ENCODE peak calls at places on chromosome 14, in six cellular contexts. N is A549, A is IMR-90, Q is GM12878, Z is HepG2, O is K562. D is an unnamed sample.

GRCh38 chr14:60381909-60382308 is 104.0 kb downstream of the C14orf39 start:
- DNase-seq in N (no peak), O (no peak), A (no peak), Z (no peak), Q (no peak), D (no peak)

GRCh38 chr14:34049769-34050168 is 98.9 kb upstream of the EGLN3 start:
- DNase-seq in Z (no peak), Q (no peak), A (no peak), N (no peak), O (no peak), D (no peak)

GRCh38 chr14:46197856-46198255 is 453.7 kb downstream of the RPL10L start:
- DNase-seq in N (no peak), A (no peak), O (no peak), Q (no peak), Z (no peak), D (no peak)

GRCh38 chr14:94050231-94050880 is 24.2 kb downstream of the OTUB2 start:
- DNase-seq in Q (no peak), Z (no peak), A (no peak), N (no peak), O (no peak), D (no peak)

GRCh38 chr14:65250162-65250495 is 147.8 kb upstream of the MAX start:
- DNase-seq in A (no peak), O (no peak), Q (no peak), Z (no peak), N (no peak), D (no peak)

GRCh38 chr14:51293926-51294290 is 53.9 kb downstream of the TMX1 start:
- DNase-seq in Z (no peak), Q (no peak), N (no peak), A (no peak), O (no peak), D (no peak)

GRCh38 chr14:31172084-31172483 is 35.5 kb downstream of the HECTD1 start:
- DNase-seq in Z (no peak), Q (no peak), N (no peak), A (peak), O (no peak), D (no peak)

GRCh38 chr14:77507762-77508161 is 9.1 kb upstream of the ISM2 start:
- DNase-seq in O (no peak), N (no peak), A (no peak), Z (no peak), Q (no peak), D (no peak)

GRCh38 chr14:99066378-99066777 is 205.6 kb downstream of the BCL11B start:
- DNase-seq in N (no peak), A (no peak), O (no peak), Z (no peak), Q (no peak), D (no peak)

GRCh38 chr14:36647827-36648753 is 13.6 kb upstream of the PAX9 start:
- DNase-seq in A (peak), O (peak), N (peak), Z (peak), Q (no peak), D (peak)

GRCh38 chr14:64012003-64012402 is 159.2 kb downstream of the SYNE2 start:
- DNase-seq in O (no peak), A (no peak), N (no peak), Z (no peak), Q (no peak), D (no peak)

GRCh38 chr14:85607571-85608219 is 77.8 kb downstream of the FLRT2 start:
- DNase-seq in Q (no peak), Z (no peak), O (no peak), A (peak), N (no peak), D (no peak)

GRCh38 chr14:39956372-39956771 is 524.1 kb upstream of the FBXO33 start:
- DNase-seq in Q (no peak), N (no peak), A (no peak), O (no peak), Z (no peak), D (no peak)

GRCh38 chr14:85415015-85415712 is 114.8 kb upstream of the FLRT2 start:
- DNase-seq in A (peak), O (no peak), Q (no peak), N (peak), Z (peak), D (no peak)

GRCh38 chr14:106185837-106186233 is 659.5 kb downstream of the TMEM121 start:
- DNase-seq in N (no peak), A (no peak), O (no peak), Z (no peak), Q (no peak), D (no peak)

GRCh38 chr14:98177551-98177950 is 1094.4 kb downstream of the BCL11B start:
- DNase-seq in Z (no peak), Q (no peak), N (no peak), A (no peak), O (no peak), D (no peak)

GRCh38 chr14:98195256-98195655 is 1076.7 kb downstream of the BCL11B start:
- DNase-seq in O (no peak), A (no peak), N (no peak), Z (no peak), Q (no peak), D (no peak)

GRCh38 chr14:104830781-104831180 is 29.9 kb downstream of the ZBTB42 start:
- DNase-seq in Q (no peak), O (no peak), A (no peak), N (no peak), Z (no peak), D (no peak)

GRCh38 chr14:35877276-35877675 is 51.1 kb downstream of the BRMS1L start:
- DNase-seq in Z (peak), A (no peak), O (no peak), N (peak), Q (no peak), D (no peak)

GRCh38 chr14:98931911-98932310 is 340.1 kb downstream of the BCL11B start:
- DNase-seq in Q (no peak), Z (no peak), O (no peak), N (no peak), A (no peak), D (no peak)

GRCh38 chr14:68020999-68021663 is 201.6 kb downstream of the RAD51B start:
- DNase-seq in N (no peak), A (no peak), Q (peak), O (no peak), Z (no peak), D (no peak)

GRCh38 chr14:96940009-96940408 is 142.8 kb downstream of the VRK1 start:
- DNase-seq in Z (peak), A (no peak), N (no peak), O (peak), Q (no peak), D (no peak)

GRCh38 chr14:24132061-24132685 is 1.7 kb downstream of the FITM1 start:
- DNase-seq in N (no peak), O (no peak), Q (no peak), Z (no peak), A (no peak), D (no peak)

GRCh38 chr14:58947816-58948440 is 240.5 kb upstream of the DAAM1 start:
- DNase-seq in N (no peak), Z (no peak), Q (no peak), A (no peak), O (no peak), D (no peak)

GRCh38 chr14:91980157-91980556 is 32.7 kb upstream of the FBLN5 start:
- DNase-seq in Z (no peak), Q (peak), O (peak), N (peak), A (peak), D (no peak)

GRCh38 chr14:58272589-58273372 is 25.6 kb upstream of the ARID4A start:
- DNase-seq in N (peak), O (peak), Q (no peak), A (peak), Z (peak), D (no peak)

GRCh38 chr14:71586131-71586893 is 345.9 kb upstream of the RGS6 start:
- DNase-seq in Q (no peak), Z (no peak), N (no peak), A (peak), O (no peak), D (peak)

GRCh38 chr14:106803379-106803778 is 1277.0 kb downstream of the TMEM121 start:
- DNase-seq in A (no peak), Q (no peak), Z (no peak), O (no peak), N (no peak), D (no peak)

GRCh38 chr14:34423445-34423844 is 38.6 kb downstream of the SPTSSA start:
- DNase-seq in Z (no peak), N (no peak), O (no peak), Q (no peak), A (no peak), D (peak)

GRCh38 chr14:53470351-53471043 is 317.4 kb upstream of the DDHD1 start:
- DNase-seq in A (peak), Z (peak), N (no peak), O (no peak), Q (no peak), D (no peak)

GRCh38 chr14:59481407-59482119 is 2.6 kb downstream of the L3HYPDH start:
- DNase-seq in N (no peak), A (peak), O (no peak), Q (no peak), Z (peak), D (no peak)

GRCh38 chr14:32013083-32013482 is 64.0 kb upstream of the ARHGAP5 start:
- DNase-seq in A (no peak), O (peak), Z (peak), Q (no peak), N (no peak), D (no peak)

GRCh38 chr14:93936245-93936644 is 9.1 kb downstream of the FAM181A start:
- DNase-seq in Z (no peak), A (no peak), N (peak), Q (no peak), O (peak), D (peak)

GRCh38 chr14:63438065-63438757 is 105.0 kb downstream of the PPP2R5E start:
- DNase-seq in O (peak), N (peak), Q (no peak), Z (peak), A (peak), D (peak)

GRCh38 chr14:100067971-100068959 is 3.0 kb downstream of the EVL start:
- DNase-seq in A (peak), O (peak), N (no peak), Q (peak), Z (no peak), D (no peak)

GRCh38 chr14:54642950-54643695 is 76.2 kb downstream of the SAMD4A start:
- DNase-seq in Z (peak), N (no peak), O (no peak), A (peak), Q (no peak), D (no peak)

GRCh38 chr14:95897280-95897679 is 20.6 kb downstream of the TUNAR start:
- DNase-seq in O (no peak), A (no peak), N (no peak), Z (no peak), Q (no peak), D (no peak)

GRCh38 chr14:44490966-44491365 is 16.1 kb downstream of the FSCB start:
- DNase-seq in O (no peak), Q (no peak), A (no peak), N (no peak), Z (no peak), D (no peak)

GRCh38 chr14:66111891-66112290 is 374.3 kb upstream of the CCDC196 start:
- DNase-seq in Q (no peak), O (no peak), A (no peak), N (no peak), Z (no peak), D (no peak)

DNA sequence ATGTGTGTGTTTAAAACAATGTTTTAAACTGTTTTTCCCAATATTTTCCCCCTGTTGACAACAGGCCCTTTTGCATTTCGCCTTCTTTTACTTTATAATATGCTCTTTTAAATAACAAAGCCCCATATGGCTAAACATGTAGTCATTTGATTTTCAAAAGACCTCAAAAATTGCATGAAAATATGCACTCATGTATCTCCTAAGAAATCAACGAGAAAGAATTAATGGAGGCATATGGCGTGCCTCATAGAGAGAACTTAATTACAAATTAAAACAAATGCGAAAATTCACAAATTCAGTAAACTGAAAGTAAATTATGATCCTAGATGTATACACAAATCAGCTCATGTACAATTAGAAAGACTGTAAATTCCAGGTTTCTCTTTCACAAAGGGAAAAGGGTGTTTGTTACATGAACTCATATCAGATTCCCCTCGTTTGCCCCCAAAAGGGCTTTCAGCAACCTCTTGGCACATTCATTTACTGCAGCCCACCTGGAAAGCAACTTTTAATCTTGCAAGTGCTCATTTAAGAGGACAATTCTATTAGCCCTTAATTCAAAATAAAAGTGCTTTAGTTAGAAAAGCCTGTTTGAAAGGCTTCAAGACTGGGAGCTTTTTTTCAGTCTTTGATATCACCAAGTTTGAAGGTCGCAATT is 202.7 kb upstream of the FOXN3 start:
- DNase-seq in Q (no peak), O (no peak), Z (no peak), A (no peak), N (no peak), D (no peak)
- TF ChIP-seq SMC3 in Q (no peak), O (no peak), Z (no peak), A (no peak), N (no peak), D (no peak)

DNA sequence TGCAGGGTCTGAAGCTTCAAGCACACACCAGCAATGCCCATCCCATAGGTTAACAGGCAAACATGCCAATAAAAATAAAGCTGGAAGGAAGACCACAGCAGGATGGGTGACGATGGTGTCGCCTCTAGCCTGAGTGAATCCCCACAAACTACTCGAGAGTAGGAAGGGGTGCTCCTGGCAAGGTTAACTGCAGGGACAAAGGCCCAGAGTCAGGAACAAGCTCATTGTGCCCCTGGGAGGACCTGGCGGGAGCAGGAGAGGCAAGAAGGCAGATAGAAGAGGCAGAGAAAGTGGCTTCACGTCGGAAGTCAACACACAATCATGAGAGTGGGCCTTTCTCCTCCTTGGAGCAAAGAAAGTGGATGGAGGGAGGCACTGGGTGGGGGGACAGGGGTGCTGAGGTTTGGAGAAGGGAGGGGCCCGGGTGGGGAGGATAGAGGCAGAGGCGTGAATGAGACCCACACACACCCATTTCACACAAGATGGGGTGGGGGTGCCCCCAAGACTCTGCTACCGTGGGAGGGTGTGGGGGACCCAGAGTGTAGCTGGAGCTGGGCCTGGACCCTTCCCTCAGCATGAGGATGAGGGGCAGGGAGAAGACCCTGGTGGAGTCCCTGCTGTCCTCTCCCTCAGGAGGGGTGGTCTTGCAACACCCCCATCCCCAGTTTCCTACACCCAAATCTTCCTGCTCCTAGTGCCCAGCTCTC is 43.1 kb downstream of the DIO3 start:
- DNase-seq in Z (no peak), O (no peak), N (no peak), A (no peak), Q (no peak), D (no peak)
- TF ChIP-seq SMC3 in Z (no peak), O (no peak), N (no peak), A (no peak), Q (no peak), D (no peak)

DNA sequence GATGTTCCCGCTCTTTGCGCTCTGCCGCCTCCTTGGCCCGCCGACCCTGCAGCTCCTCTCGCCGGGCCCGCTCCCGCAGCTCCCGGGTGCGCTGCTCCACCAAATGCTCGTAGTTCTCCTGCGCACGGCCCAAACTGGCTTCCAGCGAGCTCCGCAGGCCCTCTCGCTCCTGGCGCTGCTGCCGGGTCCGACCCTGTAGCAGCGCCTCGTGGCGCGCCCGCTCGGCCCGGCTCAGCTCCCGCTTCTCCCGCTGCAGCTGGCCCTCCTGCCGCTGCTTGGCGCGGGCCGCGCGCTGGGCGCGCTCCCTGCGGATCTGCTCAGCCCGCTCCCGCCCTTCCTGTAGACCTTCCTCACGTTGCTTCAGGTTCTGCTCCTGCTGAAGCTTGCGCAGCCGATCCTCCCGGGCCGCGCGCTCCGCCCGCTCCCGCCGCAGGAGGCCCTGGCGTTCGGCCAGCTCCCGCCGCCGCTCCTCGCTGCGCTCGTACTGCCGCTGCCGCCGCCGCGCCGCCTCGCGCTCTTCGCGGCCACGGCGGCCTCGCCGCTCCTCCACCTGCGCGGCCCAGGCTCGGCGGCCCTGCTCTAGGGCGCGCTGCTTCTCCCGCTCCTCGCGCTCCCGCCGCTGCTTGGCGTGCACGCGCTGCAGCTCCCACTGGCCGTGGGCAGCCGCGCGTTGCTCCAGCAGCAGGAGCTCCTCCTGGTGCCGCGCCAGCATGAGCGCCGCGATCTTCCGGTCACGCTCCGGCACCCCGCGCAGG is 2.6 kb downstream of the CCDC177 start:
- DNase-seq in A (peak), O (peak), Q (no peak), Z (peak), N (no peak), D (peak)
- TF ChIP-seq SMC3 in A (no peak), O (no peak), Q (no peak), Z (no peak), N (no peak), D (no peak)

GRCh38 chr14:23077962-23078361 is 17.0 kb downstream of the ACIN1 start:
- DNase-seq in O (no peak), Z (no peak), Q (no peak), A (no peak), N (no peak), D (no peak)

GRCh38 chr14:23078692-23079116 is 16.2 kb downstream of the ACIN1 start:
- DNase-seq in Q (no peak), O (peak), Z (peak), N (peak), A (peak), D (no peak)

GRCh38 chr14:23074906-23075305 is 17.6 kb upstream of the CDH24 start:
- DNase-seq in Z (no peak), A (no peak), O (no peak), N (no peak), Q (no peak), D (no peak)

GRCh38 chr14:23079716-23080115 is 15.2 kb downstream of the ACIN1 start:
- DNase-seq in A (peak), Q (no peak), Z (no peak), N (no peak), O (no peak), D (no peak)

DNA sequence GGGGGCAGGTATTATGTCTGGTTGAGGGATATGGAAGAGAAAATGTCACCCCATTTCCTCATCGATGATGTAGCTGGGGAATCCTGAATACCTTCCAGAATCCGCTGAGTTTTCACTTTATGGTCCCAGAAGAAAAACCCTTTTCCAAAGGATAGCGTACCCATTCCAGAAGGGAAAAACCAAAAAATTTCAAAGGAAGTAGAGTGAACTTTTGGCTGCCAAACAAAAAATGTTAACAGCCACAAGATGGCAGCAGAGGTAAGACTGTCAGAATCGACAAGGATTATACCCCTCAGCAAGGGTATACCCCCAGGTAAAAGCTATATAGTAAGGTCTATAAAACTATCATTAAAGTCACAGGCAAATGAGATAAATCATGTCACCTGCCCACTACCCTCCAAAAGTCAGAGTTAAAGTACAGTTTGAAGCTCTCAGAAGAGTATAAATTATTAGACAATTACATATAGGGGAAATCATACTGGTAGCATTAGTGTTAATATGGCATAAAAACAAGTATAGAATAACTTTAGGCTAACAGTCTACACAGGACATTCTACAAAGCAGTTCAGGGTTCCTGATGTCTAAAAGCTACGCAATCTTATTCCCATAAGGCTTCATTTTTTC is 18.0 kb downstream of the ACIN1 start:
- DNase-seq in Z (peak), O (no peak), N (no peak), A (peak), Q (no peak), D (peak)
- TF ChIP-seq SMC3 in Z (peak), O (peak), N (peak), A (peak), Q (peak), D (no peak)

GRCh38 chr14:69284170-69284569 is 24.2 kb downstream of the GALNT16 start:
- DNase-seq in Q (no peak), Z (no peak), N (no peak), O (no peak), A (no peak), D (no peak)
- TF ChIP-seq SMC3 in Q (no peak), Z (no peak), N (no peak), O (no peak), A (no peak), D (no peak)

DNA sequence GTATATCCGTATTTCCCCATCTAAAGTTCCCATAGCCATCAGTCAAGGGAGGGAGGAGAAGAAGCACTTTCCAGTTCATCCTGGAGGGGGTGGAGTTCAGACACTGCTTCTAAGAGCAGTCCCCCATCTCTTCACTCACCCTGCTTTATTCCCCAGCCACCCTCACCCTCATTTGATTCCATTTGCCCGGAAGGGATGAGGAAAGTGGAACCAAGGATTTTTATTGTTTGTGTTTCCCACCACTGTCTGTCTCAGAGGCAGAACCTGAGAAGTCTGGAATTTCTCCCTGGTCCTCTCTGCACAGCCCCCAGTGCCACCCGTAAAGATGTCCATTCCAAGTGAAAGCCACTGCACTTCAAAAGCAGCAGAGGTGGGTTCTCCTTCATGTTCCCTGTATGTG is 134.2 kb upstream of the HIF1A start:
- DNase-seq in O (no peak), Z (peak), N (peak), Q (no peak), A (peak), D (peak)
- TF ChIP-seq SMC3 in O (no peak), Z (no peak), N (peak), Q (no peak), A (peak), D (no peak)